ENCODE peak calls at places on chromosome 1, in eight cellular contexts. S is heart right ventricle, N is adrenal gland, K is mucosa of descending colon, V is PC-3, W is neural progenitor cell, R is DND-41, M is hepatocyte. T is an unnamed sample.
A peak's percentile ranks its signal among the peaks of the same experiment; 100 is the strongest.

GRCh38 chr1:20476260-20477038 is 9.6 kb downstream of the CAMK2N1 start:
- DNase-seq in S (peak; percentile 36), N (peak; percentile 92), K (peak; percentile 98), V (peak; percentile 72), W (peak; percentile 53), R (no peak), M (peak; percentile 94), T (peak; percentile 97)

GRCh38 chr1:85200367-85200869 is 398 bp downstream of the SYDE2 start:
- DNase-seq in S (peak; percentile 8), N (peak; percentile 42), K (peak; percentile 43), V (no peak), W (peak; percentile 73), R (no peak), M (no peak), T (peak; percentile 56)

GRCh38 chr1:51512611-51513010 is 6.5 kb downstream of the EPS15 start:
- DNase-seq in S (no peak), N (no peak), K (no peak), V (no peak), W (no peak), R (no peak), M (no peak), T (no peak)

GRCh38 chr1:245810789-245811337 is 656.1 kb downstream of the KIF26B start:
- DNase-seq in S (no peak), N (no peak), K (peak; percentile 3), V (no peak), W (no peak), R (no peak), M (peak; percentile 61), T (no peak)

GRCh38 chr1:199218533-199218932 is 579.7 kb downstream of the PTPRC start:
- DNase-seq in S (no peak), N (no peak), K (no peak), V (no peak), W (no peak), R (peak; percentile 83), M (no peak), T (no peak)

GRCh38 chr1:37153116-37153515 is 118.8 kb upstream of the GRIK3 start:
- DNase-seq in S (no peak), N (no peak), K (no peak), V (no peak), W (no peak), R (no peak), M (no peak), T (no peak)

GRCh38 chr1:41740058-41740457 is 178.7 kb downstream of the HIVEP3 start:
- DNase-seq in S (no peak), N (no peak), K (no peak), V (no peak), W (no peak), R (no peak), M (no peak), T (no peak)

GRCh38 chr1:225434041-225434440 is 6.2 kb upstream of the LBR start:
- DNase-seq in S (no peak), N (no peak), K (no peak), V (no peak), W (no peak), R (no peak), M (no peak), T (no peak)

GRCh38 chr1:12167493-12168429 is 970 bp downstream of the TNFRSF1B start:
- DNase-seq in S (no peak), N (no peak), K (no peak), V (no peak), W (no peak), R (no peak), M (no peak), T (no peak)
- H3K4me1 ChIP-seq in S (peaks cover 54% of the 10 kb centered on the region), N (peaks cover 29% of the 10 kb centered on the region), K (peaks cover 10% of the 10 kb centered on the region), V (no peaks in the 10 kb centered on the region), W (no peaks in the 10 kb centered on the region), R (peaks cover 15% of the 10 kb centered on the region), M (peaks cover 3% of the 10 kb centered on the region), T (peaks cover 4% of the 10 kb centered on the region)

GRCh38 chr1:201457508-201457960 is 11.5 kb downstream of the PHLDA3 start:
- DNase-seq in S (no peak), N (no peak), K (no peak), V (no peak), W (no peak), R (no peak), M (no peak), T (no peak)

GRCh38 chr1:201454568-201454967 is 14.4 kb downstream of the PHLDA3 start:
- DNase-seq in S (no peak), N (no peak), K (no peak), V (no peak), W (no peak), R (no peak), M (no peak), T (no peak)

GRCh38 chr1:201452881-201453280 is 16.1 kb downstream of the PHLDA3 start:
- DNase-seq in S (no peak), N (no peak), K (no peak), V (peak; percentile 30), W (no peak), R (no peak), M (no peak), T (no peak)

GRCh38 chr1:201456499-201457309 is 12.3 kb downstream of the PHLDA3 start:
- DNase-seq in S (peak; percentile 59), N (peak; percentile 80), K (peak; percentile 35), V (peak; percentile 97), W (peak; percentile 38), R (no peak), M (peak; percentile 73), T (peak; percentile 43)

GRCh38 chr1:201455098-201455497 is 13.9 kb downstream of the PHLDA3 start:
- DNase-seq in S (no peak), N (no peak), K (no peak), V (no peak), W (no peak), R (no peak), M (peak; percentile 4), T (no peak)
- H3K4me1 ChIP-seq in S (peaks cover 4% of the 10 kb centered on the region), N (peaks cover 18% of the 10 kb centered on the region), K (no peaks in the 10 kb centered on the region), V (peaks cover 48% of the 10 kb centered on the region), W (peaks cover 21% of the 10 kb centered on the region), R (peaks cover 27% of the 10 kb centered on the region), M (peaks cover 24% of the 10 kb centered on the region), T (no peaks in the 10 kb centered on the region)

GRCh38 chr1:232558974-232559373 is 71.0 kb downstream of the SIPA1L2 start:
- DNase-seq in S (no peak), N (no peak), K (no peak), V (no peak), W (peak; percentile 57), R (no peak), M (no peak), T (no peak)

GRCh38 chr1:232557661-232558260 is 72.2 kb downstream of the SIPA1L2 start:
- DNase-seq in S (no peak), N (no peak), K (no peak), V (no peak), W (no peak), R (no peak), M (no peak), T (no peak)

GRCh38 chr1:232561381-232561780 is 68.6 kb downstream of the SIPA1L2 start:
- DNase-seq in S (no peak), N (no peak), K (no peak), V (no peak), W (no peak), R (no peak), M (no peak), T (no peak)

GRCh38 chr1:232562855-232563510 is 67.0 kb downstream of the SIPA1L2 start:
- DNase-seq in S (no peak), N (no peak), K (no peak), V (no peak), W (no peak), R (no peak), M (no peak), T (no peak)

GRCh38 chr1:232560940-232561339 is 69.0 kb downstream of the SIPA1L2 start:
- DNase-seq in S (no peak), N (no peak), K (no peak), V (no peak), W (no peak), R (no peak), M (no peak), T (no peak)
- H3K4me1 ChIP-seq in S (peaks cover 61% of the 10 kb centered on the region), N (peaks cover 5% of the 10 kb centered on the region), K (peaks cover 15% of the 10 kb centered on the region), V (no peaks in the 10 kb centered on the region), W (peaks cover 52% of the 10 kb centered on the region), R (peaks cover 7% of the 10 kb centered on the region), M (peaks cover 31% of the 10 kb centered on the region), T (no peaks in the 10 kb centered on the region)

GRCh38 chr1:115165776-115166175 is 76.5 kb upstream of the TSPAN2 start:
- DNase-seq in S (no peak), N (no peak), K (no peak), V (no peak), W (no peak), R (no peak), M (no peak), T (no peak)

GRCh38 chr1:115164940-115165718 is 75.8 kb upstream of the TSPAN2 start:
- DNase-seq in S (no peak), N (no peak), K (no peak), V (no peak), W (no peak), R (no peak), M (no peak), T (no peak)

GRCh38 chr1:115168026-115168425 is 78.7 kb upstream of the TSPAN2 start:
- DNase-seq in S (no peak), N (no peak), K (no peak), V (peak; percentile 80), W (no peak), R (no peak), M (no peak), T (no peak)

GRCh38 chr1:115166531-115167091 is 77.3 kb upstream of the TSPAN2 start:
- DNase-seq in S (no peak), N (no peak), K (no peak), V (peak; percentile 53), W (no peak), R (no peak), M (no peak), T (no peak)

GRCh38 chr1:115164484-115164883 is 75.2 kb upstream of the TSPAN2 start:
- DNase-seq in S (no peak), N (peak; percentile 67), K (no peak), V (no peak), W (no peak), R (no peak), M (no peak), T (no peak)
- H3K4me1 ChIP-seq in S (no peaks in the 10 kb centered on the region), N (no peaks in the 10 kb centered on the region), K (no peaks in the 10 kb centered on the region), V (peaks cover 30% of the 10 kb centered on the region), W (no peaks in the 10 kb centered on the region), R (no peaks in the 10 kb centered on the region), M (peaks cover 3% of the 10 kb centered on the region), T (no peaks in the 10 kb centered on the region)

GRCh38 chr1:24156542-24157260 is 13.8 kb upstream of the IL22RA1 start:
- DNase-seq in S (no peak), N (no peak), K (no peak), V (no peak), W (no peak), R (no peak), M (no peak), T (no peak)
- H3K4me1 ChIP-seq in S (peaks cover 3% of the 10 kb centered on the region), N (no peaks in the 10 kb centered on the region), K (peaks cover 14% of the 10 kb centered on the region), V (peaks cover 1% of the 10 kb centered on the region), W (peaks cover 20% of the 10 kb centered on the region), R (no peaks in the 10 kb centered on the region), M (no peaks in the 10 kb centered on the region), T (no peaks in the 10 kb centered on the region)

DNA sequence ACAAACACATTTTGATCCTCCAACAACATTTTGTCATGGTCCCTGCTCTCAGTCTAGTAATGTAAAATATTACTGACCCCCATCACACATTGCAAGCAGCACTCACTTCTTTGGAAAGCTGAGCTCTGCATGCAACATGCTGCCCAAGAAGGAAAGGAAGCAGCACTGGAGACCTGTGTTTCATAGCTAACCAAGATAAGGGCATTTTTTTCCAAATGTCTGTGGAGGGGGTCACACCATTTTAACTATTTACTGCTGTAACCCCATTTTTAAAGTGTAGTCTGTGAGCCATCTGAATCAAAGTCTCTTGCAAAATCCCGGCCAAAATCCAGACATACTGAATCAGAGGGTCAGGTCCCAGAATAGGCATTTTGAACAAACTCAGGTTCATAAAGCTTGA is 4.5 kb upstream of the RASSF5 start:
- DNase-seq in S (no peak), N (no peak), K (no peak), V (no peak), W (no peak), R (no peak), M (no peak), T (no peak)
- H3K4me1 ChIP-seq in S (peaks cover 24% of the 10 kb centered on the region), N (peaks cover 51% of the 10 kb centered on the region), K (peaks cover under 1% of the 10 kb centered on the region), V (peaks cover 41% of the 10 kb centered on the region), W (peaks cover 6% of the 10 kb centered on the region), R (no peaks in the 10 kb centered on the region), M (peaks cover 9% of the 10 kb centered on the region), T (no peaks in the 10 kb centered on the region)